ENCODE peak calls at places on chromosome 11, in seven cellular contexts. P, K, H, V, D, F and E are unnamed samples.
A peak's percentile ranks its signal among the peaks of the same experiment; 100 is the strongest.

GRCh38 chr11:69263736-69264052 is 30.3 kb upstream of the MYEOV start:
- DNase-seq in H (no peak), D (no peak), P (no peak), V (no peak), K (no peak), F (no peak), E (no peak)

GRCh38 chr11:66727282-66727882 is 1.6 kb downstream of the SPTBN2 start:
- DNase-seq in K (peak; percentile 61), F (peak; percentile 12), D (no peak), V (peak; percentile 58), H (peak; percentile 40), P (peak; percentile 13), E (peak; percentile 31)

GRCh38 chr11:65446446-65447277 is 24.1 kb downstream of the NEAT1 start:
- DNase-seq in K (no peak), H (no peak), D (no peak), F (peak; percentile 18), V (peak; percentile 63), P (peak; percentile 73), E (peak; percentile 50)

GRCh38 chr11:75380716-75381420 is 18.4 kb upstream of the RPS3 start:
- DNase-seq in V (peak; percentile 31), K (no peak), D (no peak), P (no peak), H (peak; percentile 49), F (no peak), E (no peak)

GRCh38 chr11:125110996-125111340 is 458 bp downstream of the TMEM218 start:
- DNase-seq in F (peak; percentile 8), P (peak; percentile 23), V (no peak), D (peak; percentile 11), H (peak; percentile 17), K (peak; percentile 38), E (peak; percentile 11)

GRCh38 chr11:14537134-14537599 is 17.0 kb upstream of the PSMA1 start:
- DNase-seq in V (peak; percentile 41), D (no peak), P (peak; percentile 55), F (peak; percentile 30), K (peak; percentile 77), H (peak; percentile 62), E (peak; percentile 36)

GRCh38 chr11:61134801-61135257 is 26.4 kb downstream of the VPS37C start:
- DNase-seq in V (no peak), P (no peak), F (no peak), H (no peak), D (no peak), K (no peak), E (no peak)

GRCh38 chr11:35177370-35177769 is 38.4 kb downstream of the CD44 start:
- DNase-seq in P (peak; percentile 87), V (peak; percentile 64), H (no peak), K (no peak), F (no peak), D (no peak), E (peak; percentile 75)

GRCh38 chr11:45025716-45026492 is 75.2 kb upstream of the TP53I11 start:
- DNase-seq in P (peak; percentile 48), K (peak; percentile 38), V (no peak), F (no peak), D (no peak), H (no peak), E (peak; percentile 50)

GRCh38 chr11:131616456-131616855 is 246.0 kb downstream of the NTM start:
- DNase-seq in V (no peak), K (no peak), D (no peak), H (no peak), P (no peak), F (no peak), E (no peak)

GRCh38 chr11:60170566-60170965 is 12.3 kb downstream of the MS4A6A start:
- DNase-seq in K (no peak), D (no peak), V (no peak), F (no peak), P (no peak), H (no peak), E (no peak)

GRCh38 chr11:112656772-112657428 is 304.3 kb upstream of the NCAM1 start:
- DNase-seq in K (no peak), H (peak; percentile 82), V (peak; percentile 70), P (peak; percentile 86), D (no peak), F (no peak), E (peak; percentile 86)

GRCh38 chr11:116951762-116952161 is 114.3 kb upstream of the APOA1 start:
- DNase-seq in K (no peak), H (no peak), V (no peak), D (no peak), F (no peak), P (no peak), E (no peak)

GRCh38 chr11:81496566-81496965 is 1237.1 kb downstream of the FAM181B start:
- DNase-seq in V (peak; percentile 53), D (no peak), H (no peak), K (no peak), F (no peak), P (no peak), E (no peak)

GRCh38 chr11:109858152-109858551 is 235.0 kb upstream of the ZC3H12C start:
- DNase-seq in H (no peak), F (no peak), K (no peak), V (peak; percentile 16), P (no peak), D (no peak), E (peak; percentile 13)

GRCh38 chr11:37323843-37324242 is 725.8 kb upstream of the RAG2 start:
- DNase-seq in D (no peak), P (no peak), K (no peak), H (no peak), V (no peak), F (no peak), E (no peak)

GRCh38 chr11:11149671-11150459 is 203.2 kb downstream of the CSNK2A3 start:
- DNase-seq in F (no peak), H (no peak), P (no peak), K (no peak), V (no peak), D (no peak), E (no peak)

GRCh38 chr11:122681731-122682130 is 26.2 kb downstream of the UBASH3B start:
- DNase-seq in P (no peak), H (no peak), F (no peak), V (peak; percentile 39), K (no peak), D (no peak), E (no peak)

GRCh38 chr11:119198925-119199324 is 7.2 kb upstream of the CBL start:
- DNase-seq in H (no peak), D (no peak), F (no peak), K (no peak), P (no peak), V (no peak), E (no peak)

GRCh38 chr11:46845440-46845739 is 690 bp downstream of the CKAP5 start:
- DNase-seq in F (peak; percentile 2), H (no peak), P (peak; percentile 21), V (no peak), D (peak; percentile 40), K (no peak), E (no peak)